ENCODE peak calls at places on chromosomes 3 and 15, in four cellular contexts. One of them, this sample, is unnamed.

GRCh38 chr3:152400912-152401311 is 132.2 kb downstream of the MBNL1 start:
- DNase-seq in fibroblast of lung: peak; percentile 57
- DNase-seq in putamen: no peak
- DNase-seq in activated naive CD8-positive, alpha-beta T cell treated with anti-CD3 and anti-CD28 coated beads, Interleukin-2, amount 50 U/mL, for 24 hours: no peak
- DNase-seq in this sample: no peak

GRCh38 chr15:49721091-49721490 is 100.2 kb downstream of the DTWD1 start:
- DNase-seq in fibroblast of lung: no peak
- DNase-seq in putamen: no peak
- DNase-seq in activated naive CD8-positive, alpha-beta T cell treated with anti-CD3 and anti-CD28 coated beads, Interleukin-2, amount 50 U/mL, for 24 hours: no peak
- DNase-seq in this sample: no peak

GRCh38 chr3:46416134-46417119 is 9.4 kb downstream of the CCRL2 start:
- DNase-seq in fibroblast of lung: peak; percentile 40
- DNase-seq in putamen: no peak
- DNase-seq in activated naive CD8-positive, alpha-beta T cell treated with anti-CD3 and anti-CD28 coated beads, Interleukin-2, amount 50 U/mL, for 24 hours: peak; percentile 36
- DNase-seq in this sample: no peak

GRCh38 chr3:50585919-50586762 is 16.8 kb downstream of the HEMK1 start:
- DNase-seq in fibroblast of lung: no peak
- DNase-seq in putamen: no peak
- DNase-seq in activated naive CD8-positive, alpha-beta T cell treated with anti-CD3 and anti-CD28 coated beads, Interleukin-2, amount 50 U/mL, for 24 hours: peak; percentile 75
- DNase-seq in this sample: no peak

GRCh38 chr3:177827517-177828249 is 630.4 kb upstream of the TBL1XR1 start:
- DNase-seq in fibroblast of lung: peak; percentile 86
- DNase-seq in putamen: no peak
- DNase-seq in activated naive CD8-positive, alpha-beta T cell treated with anti-CD3 and anti-CD28 coated beads, Interleukin-2, amount 50 U/mL, for 24 hours: no peak
- DNase-seq in this sample: no peak

GRCh38 chr3:60250210-60250609 is 1001.0 kb downstream of the FHIT start:
- DNase-seq in fibroblast of lung: peak; percentile 57
- DNase-seq in putamen: no peak
- DNase-seq in activated naive CD8-positive, alpha-beta T cell treated with anti-CD3 and anti-CD28 coated beads, Interleukin-2, amount 50 U/mL, for 24 hours: no peak
- DNase-seq in this sample: no peak

GRCh38 chr15:91874992-91875651 is 21.6 kb downstream of the SLCO3A1 start:
- DNase-seq in fibroblast of lung: no peak
- DNase-seq in putamen: no peak
- DNase-seq in activated naive CD8-positive, alpha-beta T cell treated with anti-CD3 and anti-CD28 coated beads, Interleukin-2, amount 50 U/mL, for 24 hours: no peak
- DNase-seq in this sample: no peak

GRCh38 chr15:51094606-51095569 is at the start of gene TNFAIP8L3:
- DNase-seq in fibroblast of lung: peak; percentile 36
- DNase-seq in putamen: no peak
- DNase-seq in activated naive CD8-positive, alpha-beta T cell treated with anti-CD3 and anti-CD28 coated beads, Interleukin-2, amount 50 U/mL, for 24 hours: no peak
- DNase-seq in this sample: no peak

GRCh38 chr3:9340450-9341009 is 22.3 kb upstream of the THUMPD3 start:
- DNase-seq in fibroblast of lung: peak; percentile 69
- DNase-seq in putamen: no peak
- DNase-seq in activated naive CD8-positive, alpha-beta T cell treated with anti-CD3 and anti-CD28 coated beads, Interleukin-2, amount 50 U/mL, for 24 hours: no peak
- DNase-seq in this sample: no peak

GRCh38 chr3:82509951-82510603 is 748.6 kb upstream of the GBE1 start:
- DNase-seq in fibroblast of lung: no peak
- DNase-seq in putamen: no peak
- DNase-seq in activated naive CD8-positive, alpha-beta T cell treated with anti-CD3 and anti-CD28 coated beads, Interleukin-2, amount 50 U/mL, for 24 hours: no peak
- DNase-seq in this sample: no peak

GRCh38 chr15:67506775-67507747 is 13.9 kb upstream of the C15orf61 start:
- DNase-seq in fibroblast of lung: peak; percentile 88
- DNase-seq in putamen: no peak
- DNase-seq in activated naive CD8-positive, alpha-beta T cell treated with anti-CD3 and anti-CD28 coated beads, Interleukin-2, amount 50 U/mL, for 24 hours: no peak
- DNase-seq in this sample: no peak

GRCh38 chr15:68298882-68299381 is 21.4 kb downstream of the FEM1B start:
- DNase-seq in fibroblast of lung: peak; percentile 31
- DNase-seq in putamen: peak; percentile 31
- DNase-seq in activated naive CD8-positive, alpha-beta T cell treated with anti-CD3 and anti-CD28 coated beads, Interleukin-2, amount 50 U/mL, for 24 hours: no peak
- DNase-seq in this sample: peak; percentile 52